ENCODE peak calls at places on chromosome 16, in nine cellular contexts. One of them, this sample, is unnamed. For H3K4me1, the result is how much of the 10 kb centered on the place peaks cover.

GRCh38 chr16:86930663-86931062 is 352.3 kb downstream of the FOXL1 start:
- DNase-seq in ovary: no peak
- DNase-seq in colonic mucosa: no peak
- DNase-seq in IMR-90: no peak
- DNase-seq in hepatocyte: no peak
- DNase-seq in stomach: no peak
- DNase-seq in heart right ventricle: no peak
- DNase-seq in pancreas: no peak
- DNase-seq in CD8-positive, alpha-beta memory T cell: no peak
- DNase-seq in this sample: no peak

GRCh38 chr16:4215106-4215505 is 26.8 kb downstream of the SRL start:
- DNase-seq in IMR-90: no peak
- DNase-seq in ovary: no peak
- DNase-seq in heart right ventricle: no peak
- DNase-seq in colonic mucosa: no peak
- DNase-seq in hepatocyte: no peak
- DNase-seq in stomach: no peak
- DNase-seq in pancreas: no peak
- DNase-seq in CD8-positive, alpha-beta memory T cell: no peak
- DNase-seq in this sample: no peak

GRCh38 chr16:49766280-49766679 is 89.6 kb downstream of the ZNF423 start:
- DNase-seq in CD8-positive, alpha-beta memory T cell: no peak
- DNase-seq in ovary: peak
- DNase-seq in colonic mucosa: no peak
- DNase-seq in heart right ventricle: no peak
- DNase-seq in stomach: no peak
- DNase-seq in IMR-90: no peak
- DNase-seq in pancreas: no peak
- DNase-seq in hepatocyte: no peak
- DNase-seq in this sample: no peak

GRCh38 chr16:83187404-83187803 is 560.6 kb downstream of the CDH13 start:
- DNase-seq in ovary: no peak
- DNase-seq in colonic mucosa: no peak
- DNase-seq in heart right ventricle: no peak
- DNase-seq in CD8-positive, alpha-beta memory T cell: no peak
- DNase-seq in pancreas: no peak
- DNase-seq in stomach: no peak
- DNase-seq in IMR-90: peak
- DNase-seq in hepatocyte: peak
- DNase-seq in this sample: no peak

GRCh38 chr16:51762081-51762995 is 611.3 kb upstream of the SALL1 start:
- DNase-seq in pancreas: peak
- DNase-seq in colonic mucosa: peak
- DNase-seq in heart right ventricle: peak
- DNase-seq in IMR-90: peak
- DNase-seq in stomach: peak
- DNase-seq in hepatocyte: peak
- DNase-seq in CD8-positive, alpha-beta memory T cell: no peak
- DNase-seq in ovary: peak
- DNase-seq in this sample: no peak

GRCh38 chr16:30834130-30834740 is 47.2 kb upstream of the ZNF629 start:
- DNase-seq in hepatocyte: no peak
- DNase-seq in stomach: no peak
- DNase-seq in CD8-positive, alpha-beta memory T cell: no peak
- DNase-seq in colonic mucosa: no peak
- DNase-seq in pancreas: no peak
- DNase-seq in heart right ventricle: no peak
- DNase-seq in IMR-90: no peak
- DNase-seq in ovary: no peak
- DNase-seq in this sample: no peak

GRCh38 chr16:15055141-15056053 is 477 bp downstream of the NTAN1 start:
- DNase-seq in IMR-90: peak
- DNase-seq in colonic mucosa: peak
- DNase-seq in stomach: no peak
- DNase-seq in pancreas: peak
- DNase-seq in CD8-positive, alpha-beta memory T cell: peak
- DNase-seq in heart right ventricle: peak
- DNase-seq in hepatocyte: peak
- DNase-seq in ovary: peak
- DNase-seq in this sample: no peak

GRCh38 chr16:31710134-31710533 is 163.5 kb upstream of the ZNF267 start:
- DNase-seq in colonic mucosa: no peak
- DNase-seq in heart right ventricle: no peak
- DNase-seq in pancreas: no peak
- DNase-seq in stomach: no peak
- DNase-seq in IMR-90: no peak
- DNase-seq in CD8-positive, alpha-beta memory T cell: no peak
- DNase-seq in ovary: no peak
- DNase-seq in hepatocyte: no peak
- DNase-seq in this sample: no peak

GRCh38 chr16:56847173-56847948 is 17.6 kb upstream of the SLC12A3 start:
- DNase-seq in CD8-positive, alpha-beta memory T cell: no peak
- DNase-seq in pancreas: no peak
- DNase-seq in IMR-90: no peak
- DNase-seq in hepatocyte: no peak
- DNase-seq in colonic mucosa: no peak
- DNase-seq in ovary: no peak
- DNase-seq in heart right ventricle: no peak
- DNase-seq in stomach: no peak
- DNase-seq in this sample: no peak

GRCh38 chr16:13113786-13114185 is 212.4 kb downstream of the SHISA9 start:
- DNase-seq in colonic mucosa: no peak
- DNase-seq in pancreas: no peak
- DNase-seq in stomach: no peak
- DNase-seq in IMR-90: no peak
- DNase-seq in ovary: no peak
- DNase-seq in CD8-positive, alpha-beta memory T cell: no peak
- DNase-seq in heart right ventricle: no peak
- DNase-seq in hepatocyte: no peak
- DNase-seq in this sample: no peak

GRCh38 chr16:20285993-20286499 is 41.3 kb downstream of the GP2 start:
- DNase-seq in heart right ventricle: no peak
- DNase-seq in hepatocyte: no peak
- DNase-seq in CD8-positive, alpha-beta memory T cell: no peak
- DNase-seq in colonic mucosa: no peak
- DNase-seq in IMR-90: no peak
- DNase-seq in stomach: no peak
- DNase-seq in ovary: no peak
- DNase-seq in pancreas: no peak
- DNase-seq in this sample: no peak

GRCh38 chr16:84460406-84461028 is 43.9 kb downstream of the MEAK7 start:
- DNase-seq in colonic mucosa: no peak
- DNase-seq in IMR-90: no peak
- DNase-seq in heart right ventricle: no peak
- DNase-seq in CD8-positive, alpha-beta memory T cell: no peak
- DNase-seq in stomach: no peak
- DNase-seq in pancreas: no peak
- DNase-seq in ovary: no peak
- DNase-seq in hepatocyte: no peak
- DNase-seq in this sample: no peak

GRCh38 chr16:31202402-31203385 is at the start of gene PYCARD:
- DNase-seq in pancreas: peak
- DNase-seq in stomach: peak
- DNase-seq in ovary: peak
- DNase-seq in heart right ventricle: peak
- DNase-seq in CD8-positive, alpha-beta memory T cell: peak
- DNase-seq in colonic mucosa: peak
- DNase-seq in IMR-90: peak
- DNase-seq in hepatocyte: peak
- DNase-seq in this sample: peak

GRCh38 chr16:74608381-74608780 is 1.5 kb upstream of the GLG1 start:
- DNase-seq in hepatocyte: no peak
- DNase-seq in stomach: no peak
- DNase-seq in colonic mucosa: no peak
- DNase-seq in ovary: no peak
- DNase-seq in CD8-positive, alpha-beta memory T cell: no peak
- DNase-seq in pancreas: peak
- DNase-seq in heart right ventricle: no peak
- DNase-seq in IMR-90: no peak
- DNase-seq in this sample: no peak

GRCh38 chr16:74607310-74607966 is 524 bp upstream of the GLG1 start:
- DNase-seq in IMR-90: no peak
- DNase-seq in CD8-positive, alpha-beta memory T cell: no peak
- DNase-seq in stomach: no peak
- DNase-seq in pancreas: no peak
- DNase-seq in ovary: no peak
- DNase-seq in colonic mucosa: no peak
- DNase-seq in heart right ventricle: no peak
- DNase-seq in hepatocyte: no peak
- DNase-seq in this sample: no peak

GRCh38 chr16:74606521-74607309 is at the start of gene GLG1:
- DNase-seq in stomach: peak
- DNase-seq in pancreas: peak
- DNase-seq in ovary: peak
- DNase-seq in CD8-positive, alpha-beta memory T cell: peak
- DNase-seq in IMR-90: peak
- DNase-seq in hepatocyte: peak
- DNase-seq in heart right ventricle: peak
- DNase-seq in colonic mucosa: peak
- DNase-seq in this sample: peak

GRCh38 chr16:74608944-74609343 is 2.0 kb upstream of the GLG1 start:
- DNase-seq in colonic mucosa: no peak
- DNase-seq in ovary: no peak
- DNase-seq in IMR-90: no peak
- DNase-seq in CD8-positive, alpha-beta memory T cell: peak
- DNase-seq in hepatocyte: no peak
- DNase-seq in pancreas: no peak
- DNase-seq in heart right ventricle: no peak
- DNase-seq in stomach: no peak
- DNase-seq in this sample: peak

DNA sequence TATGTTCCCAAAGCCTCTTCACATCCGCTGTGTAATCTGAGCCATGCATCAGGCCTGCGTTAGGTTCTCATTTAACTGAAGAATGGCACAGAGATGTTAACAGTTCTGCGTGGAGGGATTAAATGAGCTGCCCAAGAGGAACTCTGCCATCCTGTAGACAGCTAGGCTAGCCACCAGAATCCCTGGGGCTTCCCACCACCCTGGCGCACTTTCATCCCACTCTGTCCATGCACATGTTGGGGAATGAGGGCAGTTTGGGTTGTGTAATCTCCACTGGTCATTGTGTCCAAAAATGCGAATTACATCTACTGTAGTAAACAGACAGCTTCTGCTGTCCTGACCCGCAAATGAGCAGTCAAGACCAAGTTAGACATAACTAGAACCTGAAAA is 1.0 kb upstream of the GLG1 start:
- DNase-seq in pancreas: no peak
- DNase-seq in heart right ventricle: no peak
- DNase-seq in stomach: no peak
- DNase-seq in colonic mucosa: peak
- DNase-seq in CD8-positive, alpha-beta memory T cell: no peak
- DNase-seq in hepatocyte: no peak
- DNase-seq in ovary: no peak
- DNase-seq in IMR-90: peak
- DNase-seq in this sample: no peak
- H3K4me1 ChIP-seq in pancreas: under half
- H3K4me1 ChIP-seq in heart right ventricle: under half
- H3K4me1 ChIP-seq in stomach: under half
- H3K4me1 ChIP-seq in colonic mucosa: under half
- H3K4me1 ChIP-seq in CD8-positive, alpha-beta memory T cell: under half
- H3K4me1 ChIP-seq in hepatocyte: under half
- H3K4me1 ChIP-seq in ovary: under half
- H3K4me1 ChIP-seq in IMR-90: under half
- H3K4me1 ChIP-seq in this sample: half or more

DNA sequence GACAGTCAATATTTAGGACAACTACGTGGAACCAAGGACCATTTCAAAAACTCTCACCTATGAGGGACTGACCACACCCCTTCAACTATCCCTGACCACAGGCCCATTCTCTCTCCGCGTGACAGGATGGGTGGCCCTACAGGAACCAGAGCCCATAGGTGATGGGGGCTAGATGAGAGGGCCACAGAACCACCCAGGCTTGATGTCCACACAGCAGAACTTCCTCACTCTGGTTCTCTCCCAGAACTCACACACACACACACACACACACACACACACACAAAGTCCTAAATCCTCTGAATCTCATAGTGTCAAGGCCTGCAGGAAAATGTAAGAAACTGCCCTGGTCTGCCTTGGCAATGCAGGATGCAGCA is 1.5 kb downstream of the ZNF319 start:
- DNase-seq in IMR-90: no peak
- DNase-seq in stomach: no peak
- DNase-seq in colonic mucosa: no peak
- DNase-seq in pancreas: no peak
- DNase-seq in heart right ventricle: no peak
- DNase-seq in hepatocyte: no peak
- DNase-seq in ovary: no peak
- DNase-seq in CD8-positive, alpha-beta memory T cell: no peak
- DNase-seq in this sample: no peak
- H3K4me3 ChIP-seq in IMR-90: peak
- H3K4me3 ChIP-seq in stomach: peak
- H3K4me3 ChIP-seq in colonic mucosa: no peak
- H3K4me3 ChIP-seq in pancreas: no peak
- H3K4me3 ChIP-seq in heart right ventricle: peak
- H3K4me3 ChIP-seq in hepatocyte: no peak
- H3K4me3 ChIP-seq in ovary: no peak
- H3K4me3 ChIP-seq in CD8-positive, alpha-beta memory T cell: peak
- H3K4me3 ChIP-seq in this sample: peak

DNA sequence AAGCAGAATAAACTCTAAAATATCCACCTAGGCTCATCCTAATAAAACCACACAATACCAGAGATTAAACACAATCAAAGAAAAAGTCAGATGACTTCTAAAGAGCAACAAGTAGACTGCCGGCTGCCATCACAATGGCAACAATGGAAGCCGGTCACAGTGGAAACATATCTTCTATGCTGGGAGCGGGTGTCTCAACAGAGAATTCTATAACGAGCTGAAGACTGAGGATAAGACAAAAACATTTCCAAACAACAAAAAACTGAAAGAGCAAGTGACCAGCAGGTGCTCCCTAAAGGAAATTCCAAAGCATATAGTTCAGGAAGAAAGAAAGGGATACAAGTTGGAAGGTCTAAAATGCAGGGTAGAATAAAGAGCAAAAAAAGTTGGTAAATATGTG is 8.9 kb downstream of the NSMCE1 start:
- DNase-seq in heart right ventricle: no peak
- DNase-seq in ovary: no peak
- DNase-seq in CD8-positive, alpha-beta memory T cell: no peak
- DNase-seq in pancreas: no peak
- DNase-seq in IMR-90: no peak
- DNase-seq in hepatocyte: no peak
- DNase-seq in colonic mucosa: no peak
- DNase-seq in stomach: no peak
- DNase-seq in this sample: no peak
- H3K27ac ChIP-seq in heart right ventricle: no peak
- H3K27ac ChIP-seq in ovary: no peak
- H3K27ac ChIP-seq in CD8-positive, alpha-beta memory T cell: no peak
- H3K27ac ChIP-seq in pancreas: no peak
- H3K27ac ChIP-seq in IMR-90: no peak
- H3K27ac ChIP-seq in hepatocyte: no peak
- H3K27ac ChIP-seq in colonic mucosa: no peak
- H3K27ac ChIP-seq in stomach: peak
- H3K27ac ChIP-seq in this sample: no peak

DNA sequence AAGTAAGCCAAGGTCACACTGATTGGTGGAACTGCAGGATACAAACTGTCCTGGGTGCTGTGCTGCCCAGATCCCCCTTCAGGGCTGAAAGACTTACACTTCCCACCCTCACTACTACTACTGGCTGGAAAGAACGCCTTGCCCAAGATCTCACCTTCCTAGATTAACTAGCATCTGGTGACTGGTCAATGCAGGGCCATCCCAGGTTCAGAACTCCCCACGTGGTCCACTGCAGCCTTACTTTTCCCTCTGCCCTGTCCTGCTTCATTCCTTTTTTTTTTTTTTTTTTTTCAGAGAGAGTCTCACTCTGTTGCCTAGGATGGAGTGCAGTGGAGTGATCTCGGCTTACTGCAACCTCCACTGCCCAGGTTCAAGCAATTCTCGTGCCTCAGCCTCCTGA is 2.3 kb upstream of the PDZD9 start:
- DNase-seq in hepatocyte: no peak
- DNase-seq in stomach: no peak
- DNase-seq in pancreas: no peak
- DNase-seq in heart right ventricle: no peak
- DNase-seq in ovary: no peak
- DNase-seq in CD8-positive, alpha-beta memory T cell: no peak
- DNase-seq in IMR-90: no peak
- DNase-seq in colonic mucosa: no peak
- DNase-seq in this sample: no peak
- H3K4me1 ChIP-seq in hepatocyte: under half
- H3K4me1 ChIP-seq in stomach: under half
- H3K4me1 ChIP-seq in pancreas: under half
- H3K4me1 ChIP-seq in heart right ventricle: under half
- H3K4me1 ChIP-seq in ovary: under half
- H3K4me1 ChIP-seq in CD8-positive, alpha-beta memory T cell: under half
- H3K4me1 ChIP-seq in IMR-90: under half
- H3K4me1 ChIP-seq in colonic mucosa: under half
- H3K4me1 ChIP-seq in this sample: under half

This sample was measured in CD4-positive, alpha-beta memory T cell.